ENCODE peak calls at places on chromosomes 4 and X, in seven cellular contexts. S is T-cell; T is activated CD4-positive, alpha-beta T cell treated with anti-CD3 and anti-CD28 coated beads, Interleukin-2, amount 10 ng/mL, durations not matched to agents 7 days and 5 days; E is GM23248; G is upper lobe of right lung; U is cardiac fibroblast; Y is GM04503. Z is an unnamed sample.

GRCh38 chr4:112189754-112190153 is 41.8 kb upstream of the AP1AR start:
- DNase-seq in Y (no peak), T (no peak), S (no peak), U (peak; percentile 34), E (peak; percentile 21), G (no peak), Z (no peak)

GRCh38 chr4:112510191-112510467 is 5.9 kb downstream of the NEUROG2 start:
- DNase-seq in Y (no peak), S (no peak), U (no peak), G (no peak), T (no peak), E (no peak), Z (no peak)

GRCh38 chr4:153114771-153115321 is 89.4 kb upstream of the TRIM2 start:
- DNase-seq in S (peak; percentile 78), Y (peak; percentile 22), G (no peak), T (peak; percentile 68), E (peak; percentile 89), U (peak; percentile 81), Z (no peak)

GRCh38 chr4:139137745-139138144 is 39.3 kb downstream of the ELF2 start:
- DNase-seq in G (no peak), E (no peak), S (no peak), U (no peak), Y (no peak), T (no peak), Z (no peak)

GRCh38 chrX:34810364-34810763 is 132.2 kb upstream of the FAM47B start:
- DNase-seq in U (peak; percentile 38), T (no peak), S (no peak), Y (no peak), E (peak; percentile 69), G (no peak), Z (no peak)

GRCh38 chr4:186701273-186701672 is 22.4 kb downstream of the FAT1 start:
- DNase-seq in T (no peak), G (no peak), S (no peak), E (peak; percentile 75), Y (no peak), U (peak; percentile 54), Z (no peak)

GRCh38 chrX:15500497-15500966 is at the start of gene BMX:
- DNase-seq in G (no peak), S (no peak), U (peak; percentile 53), T (no peak), Y (no peak), E (no peak), Z (no peak)

GRCh38 chr4:40478215-40478614 is 143.1 kb downstream of the CHRNA9 start:
- DNase-seq in T (no peak), E (no peak), Y (no peak), U (no peak), G (no peak), S (no peak), Z (no peak)

GRCh38 chrX:38505583-38505982 is 55.8 kb upstream of the TSPAN7 start:
- DNase-seq in S (no peak), E (no peak), U (no peak), Y (no peak), G (no peak), T (no peak), Z (no peak)

GRCh38 chr4:62644372-62644771 is 1444.2 kb downstream of the ADGRL3 start:
- DNase-seq in T (no peak), G (no peak), U (peak; percentile 62), Y (no peak), S (no peak), E (no peak), Z (no peak)

GRCh38 chr4:169239236-169239905 is 31.4 kb downstream of the SH3RF1 start:
- DNase-seq in S (no peak), G (no peak), Y (no peak), E (peak; percentile 34), T (no peak), U (no peak), Z (no peak)

GRCh38 chr4:3783691-3784306 is 17.6 kb downstream of the ADRA2C start:
- DNase-seq in U (no peak), T (no peak), E (peak; percentile 48), Y (no peak), S (no peak), G (no peak), Z (no peak)

GRCh38 chrX:123860983-123861382 is 1.1 kb downstream of the XIAP start:
- DNase-seq in S (no peak), Y (no peak), U (peak; percentile 32), E (peak; percentile 35), T (no peak), G (no peak), Z (no peak)

GRCh38 chr4:93776386-93777080 is 52.0 kb upstream of the ATOH1 start:
- DNase-seq in T (no peak), S (no peak), G (no peak), U (peak; percentile 32), Y (no peak), E (peak; percentile 30), Z (no peak)

GRCh38 chr4:185880571-185880970 is 68.6 kb upstream of the SORBS2 start:
- DNase-seq in U (no peak), G (no peak), S (no peak), E (no peak), Y (no peak), T (no peak), Z (no peak)

GRCh38 chr4:8747896-8748575 is 123.6 kb downstream of the HMX1 start:
- DNase-seq in E (no peak), Y (no peak), G (peak; percentile 55), T (no peak), S (no peak), U (no peak), Z (peak; percentile 68)

GRCh38 chr4:159015862-159016261 is 87.0 kb upstream of the RAPGEF2 start:
- DNase-seq in E (peak; percentile 76), U (peak; percentile 36), G (no peak), Y (no peak), T (no peak), S (no peak), Z (no peak)